ENCODE peak calls at places on chromosomes 1 and 21, in ten cellular contexts. Z is fibroblast of lung; F is cardiac muscle cell; P is suprapubic skin; N is esophagus squamous epithelium; S is ovary; D is aorta; A is PC-9; L is DND-41; O is CD4-positive, CD25-positive, alpha-beta regulatory T cell. R is an unnamed sample. For H3K36me3, the result is how much of the 10 kb centered on the place peaks cover.

GRCh38 chr1:12770620-12771019 is 2.9 kb upstream of the PRAMEF12 start:
- DNase-seq in Z (no peak), F (no peak), P (no peak), N (no peak), S (no peak), D (no peak), A (no peak), L (no peak), O (no peak), R (no peak)

GRCh38 chr21:17438642-17439041 is 74.2 kb upstream of the CXADR start:
- DNase-seq in Z (no peak), F (peak), P (no peak), N (no peak), S (no peak), D (no peak), A (no peak), L (no peak), O (no peak), R (no peak)

GRCh38 chr1:233520510-233521191 is 93.3 kb upstream of the KCNK1 start:
- DNase-seq in Z (peak), F (no peak), P (no peak), N (no peak), S (no peak), D (no peak), A (peak), L (no peak), O (no peak), R (no peak)

GRCh38 chr21:42836767-42837301 is 42.5 kb downstream of the WDR4 start:
- DNase-seq in Z (no peak), F (no peak), P (peak), N (no peak), S (no peak), D (peak), A (no peak), L (no peak), O (no peak), R (no peak)

GRCh38 chr1:160954158-160955104 is at the start of gene ITLN2:
- DNase-seq in Z (peak), F (peak), P (no peak), N (no peak), S (no peak), D (no peak), A (peak), L (peak), O (peak), R (no peak)

GRCh38 chr1:7421471-7422075 is 349.5 kb upstream of the VAMP3 start:
- DNase-seq in Z (no peak), F (no peak), P (peak), N (no peak), S (no peak), D (peak), A (no peak), L (no peak), O (no peak), R (no peak)

GRCh38 chr1:240693036-240693435 is 81.1 kb upstream of the GREM2 start:
- DNase-seq in Z (no peak), F (no peak), P (no peak), N (no peak), S (no peak), D (no peak), A (no peak), L (no peak), O (no peak), R (no peak)

GRCh38 chr1:198122693-198123092 is 34.1 kb upstream of the NEK7 start:
- DNase-seq in Z (peak), F (no peak), P (no peak), N (no peak), S (no peak), D (no peak), A (no peak), L (no peak), O (no peak), R (no peak)

GRCh38 chr1:10451286-10451685 is 1.5 kb downstream of the CORT start:
- DNase-seq in Z (peak), F (no peak), P (no peak), N (no peak), S (no peak), D (no peak), A (no peak), L (no peak), O (no peak), R (peak)

GRCh38 chr1:160544647-160545046 is 21.6 kb upstream of the SLAMF6 start:
- DNase-seq in Z (no peak), F (no peak), P (no peak), N (no peak), S (no peak), D (no peak), A (no peak), L (peak), O (peak), R (no peak)

GRCh38 chr1:223233019-223233409 is 90.0 kb upstream of the TLR5 start:
- DNase-seq in Z (no peak), F (no peak), P (peak), N (no peak), S (no peak), D (no peak), A (no peak), L (no peak), O (peak), R (no peak)

GRCh38 chr1:180956028-180956640 is 43.4 kb downstream of the KIAA1614 start:
- DNase-seq in Z (no peak), F (no peak), P (peak), N (no peak), S (no peak), D (peak), A (no peak), L (no peak), O (no peak), R (no peak)

GRCh38 chr1:70685300-70686286 is 274.5 kb downstream of the CTH start:
- DNase-seq in Z (peak), F (peak), P (peak), N (no peak), S (peak), D (peak), A (no peak), L (peak), O (peak), R (no peak)

GRCh38 chr1:162159515-162159914 is 90.0 kb downstream of the NOS1AP start:
- DNase-seq in Z (no peak), F (no peak), P (no peak), N (no peak), S (no peak), D (no peak), A (peak), L (no peak), O (no peak), R (no peak)

GRCh38 chr1:153776352-153776751 is 1.1 kb downstream of the SLC27A3 start:
- DNase-seq in Z (no peak), F (no peak), P (no peak), N (no peak), S (no peak), D (peak), A (no peak), L (no peak), O (no peak), R (no peak)

GRCh38 chr1:941027-941587 is 17.4 kb downstream of the SAMD11 start:
- DNase-seq in Z (no peak), F (no peak), P (no peak), N (no peak), S (no peak), D (no peak), A (no peak), L (no peak), O (no peak), R (no peak)

GRCh38 chr1:193111641-193112090 is 6.5 kb upstream of the GLRX2 start:
- DNase-seq in Z (peak), F (peak), P (peak), N (no peak), S (peak), D (peak), A (peak), L (peak), O (no peak), R (peak)

GRCh38 chr1:59477286-59477685 is 180.4 kb downstream of the FGGY start:
- DNase-seq in Z (peak), F (no peak), P (no peak), N (no peak), S (no peak), D (no peak), A (no peak), L (peak), O (peak), R (peak)

GRCh38 chr1:90504509-90504908 is 212.6 kb downstream of the BARHL2 start:
- DNase-seq in Z (peak), F (no peak), P (no peak), N (no peak), S (no peak), D (no peak), A (no peak), L (no peak), O (no peak), R (no peak)

GRCh38 chr1:167673285-167673684 is 43.3 kb downstream of the RCSD1 start:
- DNase-seq in Z (no peak), F (no peak), P (no peak), N (no peak), S (no peak), D (no peak), A (no peak), L (no peak), O (no peak), R (no peak)
- H3K36me3 ChIP-seq in Z (under half), F (under half), P (under half), N (under half), S (under half), D (under half), A (under half), L (half or more), O (half or more), R (under half)

DNA sequence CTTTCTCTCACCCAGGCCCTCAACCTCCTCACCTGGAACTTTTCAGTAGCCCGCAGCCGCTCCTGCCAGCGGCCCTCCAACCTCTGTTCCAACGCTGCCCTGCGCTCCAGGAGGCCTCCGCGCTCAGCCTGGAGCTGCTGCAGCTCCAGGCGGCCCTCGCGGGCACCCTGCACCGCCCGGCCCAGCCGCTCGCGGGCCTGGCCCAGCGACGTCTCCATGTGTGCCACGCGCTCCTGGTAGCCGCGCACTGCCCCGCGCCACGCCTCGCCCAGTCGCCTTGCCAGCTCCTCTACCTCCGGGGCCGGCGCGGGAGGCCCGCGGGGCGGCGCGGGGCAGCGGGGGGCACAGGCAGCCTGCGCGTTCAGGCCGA is 772 bp downstream of the NES start:
- DNase-seq in Z (peak), F (no peak), P (no peak), N (no peak), S (no peak), D (no peak), A (no peak), L (no peak), O (no peak), R (no peak)
- H3K4me3 ChIP-seq in Z (peak), F (peak), P (peak), N (peak), S (peak), D (no peak), A (no peak), L (no peak), O (no peak), R (peak)

DNA sequence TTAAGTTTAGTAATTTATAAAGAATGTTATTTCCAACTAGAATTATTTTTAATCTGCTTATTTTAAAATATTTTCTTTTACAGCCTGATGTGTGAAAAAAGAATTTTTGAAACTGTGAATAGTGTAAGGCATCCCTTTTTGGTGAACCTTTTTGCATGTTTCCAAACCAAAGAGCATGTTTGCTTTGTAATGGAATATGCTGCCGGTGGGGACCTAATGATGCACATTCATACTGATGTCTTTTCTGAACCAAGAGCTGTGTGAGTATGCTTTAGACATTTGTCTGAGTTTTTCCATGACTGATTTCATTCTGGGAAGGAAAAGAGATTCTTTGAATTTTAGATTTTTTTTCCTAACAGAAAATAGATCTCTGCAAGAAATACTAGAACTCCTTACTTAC is 77.9 kb downstream of the GTF2B start:
- DNase-seq in Z (no peak), F (no peak), P (no peak), N (no peak), S (no peak), D (no peak), A (peak), L (no peak), O (no peak), R (no peak)
- H3K36me3 ChIP-seq in Z (under half), F (under half), P (half or more), N (half or more), S (under half), D (under half), A (under half), L (half or more), O (under half), R (under half)

GRCh38 chr1:54486864-54487263 is 61.2 kb upstream of the ACOT11 start:
- DNase-seq in Z (no peak), F (no peak), P (no peak), N (no peak), S (no peak), D (no peak), A (no peak), L (peak), O (peak), R (no peak)
- H3K4me3 ChIP-seq in Z (no peak), F (no peak), P (peak), N (no peak), S (no peak), D (no peak), A (no peak), L (no peak), O (peak), R (no peak)

DNA sequence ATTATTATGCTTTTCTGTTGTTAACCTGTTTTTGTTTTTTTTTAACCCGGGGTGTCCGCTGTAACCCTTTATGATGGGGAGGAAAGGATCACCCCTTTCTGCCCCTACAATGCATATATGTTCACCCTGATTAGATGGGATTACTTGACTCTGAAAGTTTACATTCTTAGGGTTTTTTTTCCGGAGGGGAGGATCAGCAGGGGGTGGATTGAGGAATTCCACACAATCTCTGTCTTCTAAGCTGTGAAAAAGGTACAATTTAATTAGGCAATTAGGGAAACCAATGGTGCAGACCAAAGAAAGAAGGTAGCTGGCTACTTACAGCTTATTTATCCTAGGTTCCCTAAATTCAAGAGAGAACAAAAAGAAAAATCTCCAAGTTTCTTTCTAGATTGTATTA is 58.3 kb downstream of the EDEM3 start:
- DNase-seq in Z (no peak), F (no peak), P (no peak), N (no peak), S (no peak), D (no peak), A (no peak), L (no peak), O (no peak), R (no peak)
- H3K36me3 ChIP-seq in Z (under half), F (under half), P (under half), N (half or more), S (under half), D (under half), A (under half), L (half or more), O (half or more), R (under half)

GRCh38 chr1:202551683-202552082 is 158.6 kb downstream of the SYT2 start:
- DNase-seq in Z (no peak), F (peak), P (no peak), N (no peak), S (no peak), D (no peak), A (no peak), L (peak), O (no peak), R (no peak)

DNA sequence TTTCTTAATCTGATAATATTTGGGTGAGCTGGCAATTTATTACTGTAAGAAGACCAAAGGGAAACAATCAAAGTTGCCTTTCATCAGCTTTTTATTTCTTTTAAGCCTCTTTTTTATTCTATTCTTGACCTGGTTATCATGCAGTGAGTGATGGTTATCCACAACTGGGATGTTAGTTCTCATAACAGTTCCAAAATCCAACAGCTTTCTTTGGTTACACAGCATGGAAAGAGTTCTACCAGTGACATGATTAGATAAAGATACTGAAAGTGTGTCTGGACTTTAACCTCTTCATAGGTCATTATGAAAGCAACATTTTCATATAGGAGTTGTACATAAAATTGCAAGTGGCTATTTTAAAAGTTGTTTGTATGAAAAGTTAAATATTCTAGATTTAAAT is 163.0 kb downstream of the SYT2 start:
- DNase-seq in Z (no peak), F (no peak), P (no peak), N (no peak), S (no peak), D (no peak), A (no peak), L (no peak), O (no peak), R (no peak)
- H3K4me3 ChIP-seq in Z (no peak), F (no peak), P (no peak), N (no peak), S (no peak), D (peak), A (no peak), L (no peak), O (no peak), R (no peak)

DNA sequence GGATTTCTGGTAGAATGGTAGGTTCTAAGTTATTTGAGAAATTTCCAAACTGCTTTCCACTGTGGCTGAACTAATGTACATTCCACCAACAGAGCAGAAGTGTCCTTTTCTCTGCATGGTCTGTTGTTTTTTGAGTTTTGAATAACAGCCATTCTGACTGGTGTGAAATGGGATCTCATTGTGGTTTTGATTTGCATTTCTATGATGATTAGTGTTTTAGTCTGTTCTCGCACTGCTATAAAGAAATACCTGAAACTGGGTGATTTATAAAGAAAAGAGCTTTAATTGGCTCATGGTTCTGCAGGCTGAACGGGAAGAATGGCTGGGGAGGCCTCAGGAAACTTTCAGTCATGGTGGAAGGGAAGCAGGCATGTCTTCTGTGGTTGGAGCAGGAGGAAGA is 80.3 kb downstream of the SDCCAG8 start:
- DNase-seq in Z (no peak), F (no peak), P (no peak), N (no peak), S (no peak), D (no peak), A (no peak), L (no peak), O (no peak), R (no peak)
- H3K36me3 ChIP-seq in Z (under half), F (under half), P (under half), N (half or more), S (under half), D (under half), A (under half), L (under half), O (under half), R (under half)

DNA sequence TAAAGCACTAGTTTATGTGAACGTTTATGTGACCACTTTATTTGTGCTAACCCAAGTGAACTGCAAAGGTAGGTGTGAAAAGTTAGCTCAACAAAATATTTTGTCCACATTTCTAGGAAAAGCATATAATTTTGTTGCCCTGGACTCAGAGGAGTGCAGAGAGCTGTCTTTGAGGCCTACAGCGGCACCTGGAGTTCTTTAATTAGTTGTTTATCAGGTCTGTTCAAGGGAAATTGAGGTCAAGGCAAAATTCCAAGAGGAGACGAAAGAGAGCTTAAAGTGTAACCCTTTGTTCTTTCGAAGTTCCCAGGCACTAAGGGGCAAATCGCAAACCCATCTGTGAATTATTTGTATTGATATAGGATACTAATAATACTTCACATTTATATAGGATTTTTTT is 1.4 kb downstream of the GIPC2 start:
- DNase-seq in Z (no peak), F (no peak), P (no peak), N (no peak), S (no peak), D (no peak), A (no peak), L (no peak), O (no peak), R (no peak)
- H3K4me3 ChIP-seq in Z (no peak), F (no peak), P (peak), N (peak), S (no peak), D (no peak), A (no peak), L (no peak), O (no peak), R (no peak)

GRCh38 chr1:19091539-19091938 is 118.5 kb downstream of the UBR4 start:
- DNase-seq in Z (no peak), F (no peak), P (no peak), N (no peak), S (no peak), D (no peak), A (no peak), L (no peak), O (no peak), R (no peak)

GRCh38 chr1:19087017-19087736 is 122.9 kb downstream of the UBR4 start:
- DNase-seq in Z (no peak), F (no peak), P (no peak), N (no peak), S (no peak), D (peak), A (no peak), L (no peak), O (no peak), R (no peak)

GRCh38 chr1:19087737-19088594 is 122.1 kb downstream of the UBR4 start:
- DNase-seq in Z (no peak), F (no peak), P (no peak), N (no peak), S (no peak), D (peak), A (no peak), L (no peak), O (no peak), R (no peak)

GRCh38 chr1:19088717-19089442 is 121.2 kb downstream of the UBR4 start:
- DNase-seq in Z (no peak), F (no peak), P (no peak), N (no peak), S (no peak), D (peak), A (no peak), L (no peak), O (no peak), R (no peak)

DNA sequence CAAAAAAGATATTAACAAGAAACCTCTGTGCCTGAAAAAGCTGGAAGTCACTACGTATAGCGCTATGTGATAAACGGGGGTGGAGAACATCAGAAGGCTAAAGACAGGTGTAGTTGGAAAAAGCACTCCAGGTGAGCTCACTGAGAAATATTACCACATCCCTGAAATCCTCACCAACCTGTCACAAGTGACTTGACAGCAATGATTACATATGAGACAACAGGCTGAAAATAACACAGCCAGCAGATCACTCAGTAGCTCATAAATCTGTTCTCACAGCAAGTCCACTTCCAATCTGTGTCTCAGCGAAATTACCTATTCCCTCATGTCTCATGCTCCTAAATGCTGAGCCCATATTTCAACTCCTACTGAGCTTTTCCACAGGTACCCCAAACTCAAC is 120.5 kb downstream of the UBR4 start:
- DNase-seq in Z (no peak), F (no peak), P (no peak), N (no peak), S (no peak), D (no peak), A (no peak), L (no peak), O (no peak), R (no peak)
- H3K36me3 ChIP-seq in Z (under half), F (half or more), P (half or more), N (half or more), S (under half), D (under half), A (under half), L (half or more), O (half or more), R (under half)